ENCODE peak calls at places on chromosomes 3 and 15, in nine cellular contexts. R is fibroblast of the aortic adventitia; C is coronary artery; P is NCI-H460; J is GDM1; E is GM23248; S is glomerular endothelial cell; U is GM10248; I is stimulated activated CD8-positive, alpha-beta memory T cell treated with anti-CD3 and anti-CD28 coated beads, Interleukin-2, amount 100 ng/mL, for 48 hours. W is an unnamed sample.
A peak's percentile ranks its signal among the peaks of the same experiment; 100 is the strongest.

GRCh38 chr15:40906947-40907802 is 12.9 kb downstream of the VPS18 start:
- DNase-seq in R (no peak), C (no peak), P (no peak), J (no peak), E (peak; percentile 44), S (no peak), U (no peak), I (peak; percentile 22), W (peak; percentile 76)

GRCh38 chr3:101950510-101950909 is 101.2 kb downstream of the NFKBIZ start:
- DNase-seq in R (peak; percentile 74), C (no peak), P (no peak), J (no peak), E (peak; percentile 96), S (no peak), U (peak; percentile 24), I (no peak), W (no peak)

GRCh38 chr15:38624248-38625214 is 59.9 kb upstream of the RASGRP1 start:
- DNase-seq in R (peak; percentile 37), C (no peak), P (no peak), J (no peak), E (peak; percentile 10), S (no peak), U (no peak), I (no peak), W (no peak)

GRCh38 chr3:64457811-64458210 is 230.0 kb downstream of the ADAMTS9 start:
- DNase-seq in R (no peak), C (no peak), P (no peak), J (no peak), E (no peak), S (no peak), U (no peak), I (no peak), W (no peak)

GRCh38 chr15:62165029-62165792 is at the start of gene C2CD4B:
- DNase-seq in R (no peak), C (no peak), P (peak; percentile 11), J (no peak), E (peak; percentile 7), S (no peak), U (peak; percentile 10), I (no peak), W (peak; percentile 20)

GRCh38 chr3:151282921-151283320 is 4.6 kb upstream of the P2RY14 start:
- DNase-seq in R (peak; percentile 84), C (no peak), P (peak; percentile 40), J (peak; percentile 31), E (peak; percentile 56), S (peak; percentile 50), U (peak; percentile 50), I (no peak), W (peak; percentile 64)

GRCh38 chr15:51751687-51752683 is 588 bp downstream of the TMOD2 start:
- DNase-seq in R (no peak), C (no peak), P (no peak), J (no peak), E (peak; percentile 61), S (no peak), U (no peak), I (no peak), W (no peak)

GRCh38 chr3:5122741-5123706 is 932 bp downstream of the ARL8B start:
- DNase-seq in R (peak; percentile 83), C (no peak), P (no peak), J (no peak), E (peak; percentile 83), S (no peak), U (peak; percentile 26), I (no peak), W (peak; percentile 29)

GRCh38 chr15:57551717-57552677 is 39.7 kb upstream of the MYZAP start:
- DNase-seq in R (peak; percentile 78), C (no peak), P (peak; percentile 45), J (no peak), E (peak; percentile 81), S (peak; percentile 81), U (no peak), I (no peak), W (no peak)

GRCh38 chr3:159458010-159458409 is 530.6 kb upstream of the IL12A start:
- DNase-seq in R (peak; percentile 89), C (no peak), P (no peak), J (no peak), E (peak; percentile 91), S (no peak), U (no peak), I (no peak), W (no peak)

GRCh38 chr15:52657338-52657737 is 21.9 kb downstream of the ATOSA start:
- DNase-seq in R (peak; percentile 93), C (no peak), P (no peak), J (no peak), E (peak; percentile 93), S (no peak), U (no peak), I (no peak), W (no peak)

GRCh38 chr3:177527182-177527581 is 329.9 kb upstream of the TBL1XR1 start:
- DNase-seq in R (no peak), C (no peak), P (no peak), J (no peak), E (no peak), S (no peak), U (no peak), I (no peak), W (no peak)

GRCh38 chr3:46700772-46701171 is 420 bp upstream of the TMIE start:
- DNase-seq in R (no peak), C (no peak), P (no peak), J (no peak), E (no peak), S (no peak), U (no peak), I (no peak), W (no peak)

GRCh38 chr3:60189304-60189703 is 1061.9 kb downstream of the FHIT start:
- DNase-seq in R (no peak), C (no peak), P (no peak), J (no peak), E (no peak), S (no peak), U (no peak), I (no peak), W (no peak)

GRCh38 chr3:39261726-39262125 is 18.1 kb downstream of the CX3CR1 start:
- DNase-seq in R (no peak), C (no peak), P (no peak), J (no peak), E (no peak), S (no peak), U (no peak), I (no peak), W (no peak)

GRCh38 chr3:56415672-56416071 is 52.6 kb downstream of the ERC2 start:
- DNase-seq in R (no peak), C (no peak), P (no peak), J (no peak), E (peak; percentile 4), S (no peak), U (no peak), I (no peak), W (no peak)